ENCODE peak calls at places on chromosome 7, in seven cellular contexts. F is effector memory CD8-positive, alpha-beta T cell; U is activated naive CD8-positive, alpha-beta T cell treated with anti-CD3 and anti-CD28 coated beads, Interleukin-2, amount 50 U/mL, for 24 hours; N is activated T-helper 17 cell treated with anti-CD3 and anti-CD28 coated beads, Interleukin-2, amount 50 U/mL, for 72 hours; R is gastroesophageal sphincter; H is CD8-positive, alpha-beta T cell; L is PC-3. X is an unnamed sample.

GRCh38 chr7:37439282-37440021 is 9.2 kb downstream of the ELMO1 start:
- ATAC-seq in F (no peak), U (no peak), N (peak; percentile 48), R (no peak), H (no peak), L (no peak), X (no peak)

GRCh38 chr7:1197997-1198632 is 34.6 kb upstream of the UNCX start:
- ATAC-seq in F (no peak), U (no peak), N (no peak), R (peak; percentile 36), H (no peak), L (peak; percentile 75), X (no peak)

GRCh38 chr7:106371629-106372028 is 86.8 kb upstream of the NAMPT start:
- ATAC-seq in F (no peak), U (no peak), N (no peak), R (peak; percentile 43), H (no peak), L (no peak), X (peak; percentile 53)

GRCh38 chr7:1638113-1638726 is 31.9 kb upstream of the ELFN1 start:
- ATAC-seq in F (no peak), U (no peak), N (no peak), R (no peak), H (no peak), L (no peak), X (no peak)

GRCh38 chr7:101486056-101486763 is 123.5 kb downstream of the COL26A1 start:
- ATAC-seq in F (no peak), U (no peak), N (no peak), R (no peak), H (no peak), L (no peak), X (no peak)

GRCh38 chr7:150675714-150676113 is 9.8 kb upstream of the GIMAP2 start:
- ATAC-seq in F (no peak), U (no peak), N (no peak), R (no peak), H (no peak), L (no peak), X (no peak)

GRCh38 chr7:51066405-51066882 is 250.2 kb downstream of the COBL start:
- ATAC-seq in F (no peak), U (no peak), N (no peak), R (no peak), H (no peak), L (no peak), X (no peak)

GRCh38 chr7:44486693-44487092 is 3.8 kb downstream of the NUDCD3 start:
- ATAC-seq in F (no peak), U (no peak), N (no peak), R (no peak), H (no peak), L (no peak), X (peak; percentile 80)

GRCh38 chr7:26853788-26854393 is 10.5 kb downstream of the SKAP2 start:
- ATAC-seq in F (peak; percentile 31), U (no peak), N (no peak), R (peak; percentile 69), H (no peak), L (peak; percentile 92), X (peak; percentile 42)

GRCh38 chr7:92810242-92810611 is 26.1 kb downstream of the CDK6 start:
- ATAC-seq in F (peak; percentile 44), U (peak; percentile 13), N (peak; percentile 38), R (no peak), H (peak; percentile 23), L (peak; percentile 7), X (no peak)

GRCh38 chr7:110948280-110948679 is 142.6 kb upstream of the LRRN3 start:
- ATAC-seq in F (no peak), U (no peak), N (no peak), R (no peak), H (no peak), L (no peak), X (no peak)

GRCh38 chr7:94250984-94251383 is 143.7 kb upstream of the COL1A2 start:
- ATAC-seq in F (no peak), U (no peak), N (no peak), R (no peak), H (no peak), L (no peak), X (no peak)

GRCh38 chr7:150738092-150739044 is 1.1 kb downstream of the GIMAP5 start:
- ATAC-seq in F (no peak), U (no peak), N (peak; percentile 35), R (peak; percentile 45), H (peak; percentile 27), L (peak; percentile 88), X (peak; percentile 82)

GRCh38 chr7:107404740-107405537 is 64.9 kb upstream of the GPR22 start:
- ATAC-seq in F (no peak), U (no peak), N (no peak), R (no peak), H (no peak), L (no peak), X (peak; percentile 82)

GRCh38 chr7:149501651-149502050 is 4.0 kb upstream of the ZNF746 start:
- ATAC-seq in F (no peak), U (no peak), N (no peak), R (no peak), H (no peak), L (no peak), X (no peak)

GRCh38 chr7:108415821-108416536 is 40.3 kb downstream of the NRCAM start:
- ATAC-seq in F (peak; percentile 21), U (peak; percentile 77), N (peak; percentile 69), R (no peak), H (peak; percentile 80), L (no peak), X (peak; percentile 85)

GRCh38 chr7:98110249-98111022 is 3.8 kb downstream of the LMTK2 start:
- ATAC-seq in F (no peak), U (no peak), N (no peak), R (no peak), H (no peak), L (no peak), X (no peak)

GRCh38 chr7:2771274-2771711 is 72.8 kb downstream of the GNA12 start:
- ATAC-seq in F (no peak), U (no peak), N (no peak), R (no peak), H (no peak), L (no peak), X (no peak)

GRCh38 chr7:149104749-149105148 is 14.2 kb upstream of the ZNF786 start:
- ATAC-seq in F (no peak), U (no peak), N (no peak), R (no peak), H (no peak), L (no peak), X (no peak)

GRCh38 chr7:109638321-109638720 is 1068.6 kb downstream of the DNAJB9 start:
- ATAC-seq in F (no peak), U (no peak), N (no peak), R (no peak), H (no peak), L (no peak), X (no peak)

GRCh38 chr7:103240806-103241205 is 56.4 kb upstream of the PMPCB start:
- ATAC-seq in F (no peak), U (no peak), N (no peak), R (no peak), H (no peak), L (no peak), X (no peak)

GRCh38 chr7:45099891-45100760 is 11.4 kb upstream of the NACAD start:
- ATAC-seq in F (no peak), U (no peak), N (no peak), R (no peak), H (no peak), L (peak; percentile 34), X (peak; percentile 89)

GRCh38 chr7:25294624-25295023 is 66.3 kb upstream of the NPVF start:
- ATAC-seq in F (no peak), U (no peak), N (no peak), R (no peak), H (no peak), L (no peak), X (no peak)

GRCh38 chr7:12158334-12159060 is 52.6 kb upstream of the TMEM106B start:
- ATAC-seq in F (no peak), U (no peak), N (no peak), R (no peak), H (no peak), L (peak; percentile 92), X (no peak)

GRCh38 chr7:1899201-1899600 is 229.1 kb downstream of the ELFN1 start:
- ATAC-seq in F (no peak), U (no peak), N (no peak), R (peak; percentile 46), H (no peak), L (peak; percentile 75), X (no peak)

GRCh38 chr7:157271991-157272324 is 64.8 kb upstream of the DNAJB6 start:
- ATAC-seq in F (no peak), U (no peak), N (no peak), R (peak; percentile 87), H (no peak), L (peak; percentile 11), X (peak; percentile 63)